ENCODE peak calls at places on chromosome 9, in nine cellular contexts. G is Peyer's patch, E is neural crest cell, H is lower leg skin, B is suprapubic skin, V is mucosa of descending colon, W is IMR-90, I is mammary epithelial cell, R is GM10248. N is an unnamed sample.

GRCh38 chr9:137951597-137952490 is 74.3 kb downstream of the CACNA1B start:
- DNase-seq in I (no peak), E (no peak), R (no peak), H (no peak), W (no peak), V (no peak), G (no peak), B (no peak), N (no peak)

GRCh38 chr9:72351538-72352453 is 13.2 kb downstream of the ZFAND5 start:
- DNase-seq in I (peak; percentile 80), V (no peak), E (no peak), G (no peak), H (no peak), B (no peak), R (no peak), W (peak; percentile 91), N (no peak)

GRCh38 chr9:126459126-126459525 is 132.5 kb downstream of the MVB12B start:
- DNase-seq in R (no peak), G (no peak), V (no peak), E (no peak), H (peak; percentile 60), B (peak; percentile 26), I (no peak), W (no peak), N (no peak)

GRCh38 chr9:126915281-126915816 is 767 bp downstream of the RALGPS1 start:
- DNase-seq in W (no peak), H (peak; percentile 91), I (peak; percentile 18), R (no peak), V (peak; percentile 92), B (peak; percentile 79), E (no peak), G (peak; percentile 87), N (no peak)

GRCh38 chr9:22337261-22337660 is 109.4 kb upstream of the DMRTA1 start:
- DNase-seq in W (no peak), E (no peak), B (no peak), V (no peak), R (no peak), I (no peak), H (no peak), G (no peak), N (no peak)

GRCh38 chr9:131668439-131669233 is 71.2 kb downstream of the RAPGEF1 start:
- DNase-seq in G (peak; percentile 64), W (peak; percentile 84), V (peak; percentile 69), H (no peak), E (no peak), B (no peak), R (peak; percentile 73), I (peak; percentile 58), N (no peak)

GRCh38 chr9:33120620-33121019 is 44.1 kb upstream of the SMU1 start:
- DNase-seq in B (no peak), R (no peak), G (no peak), H (no peak), I (no peak), W (no peak), E (no peak), V (no peak), N (no peak)

GRCh38 chr9:16367605-16368424 is 502.7 kb downstream of the BNC2 start:
- DNase-seq in W (peak; percentile 80), I (peak; percentile 72), G (no peak), B (no peak), E (no peak), H (no peak), R (no peak), V (no peak), N (no peak)

GRCh38 chr9:14652729-14653377 is 40.4 kb downstream of the ZDHHC21 start:
- DNase-seq in I (peak; percentile 3), B (no peak), R (no peak), V (no peak), H (no peak), W (peak; percentile 24), G (no peak), E (no peak), N (no peak)

GRCh38 chr9:16915126-16915831 is 44.8 kb upstream of the BNC2 start:
- DNase-seq in V (no peak), B (no peak), W (no peak), H (no peak), I (no peak), E (no peak), R (no peak), G (no peak), N (no peak)

GRCh38 chr9:120066315-120066714 is 513.7 kb downstream of the CDK5RAP2 start:
- DNase-seq in I (no peak), E (no peak), B (no peak), G (no peak), H (no peak), V (no peak), R (no peak), W (no peak), N (no peak)

GRCh38 chr9:94528886-94529285 is 26.0 kb upstream of the PCAT7 start:
- DNase-seq in H (no peak), I (no peak), G (no peak), B (no peak), V (no peak), E (no peak), R (no peak), W (no peak), N (no peak)

GRCh38 chr9:136645903-136646754 is 16.6 kb upstream of the EGFL7 start:
- DNase-seq in I (no peak), W (no peak), H (no peak), R (no peak), G (no peak), B (no peak), V (peak; percentile 66), E (no peak), N (no peak)
- TF ChIP-seq CTCF in I (no peak), W (no peak), H (no peak), R (peak; percentile 11), G (no peak), B (no peak), V (no peak), E (no peak), N (no peak)

GRCh38 chr9:34335376-34335775 is 6.0 kb downstream of the NUDT2 start:
- DNase-seq in G (no peak), I (no peak), R (no peak), V (no peak), W (no peak), B (no peak), H (no peak), E (no peak), N (no peak)

GRCh38 chr9:34338664-34339063 is 9.3 kb downstream of the NUDT2 start:
- DNase-seq in W (no peak), H (no peak), V (no peak), E (no peak), G (no peak), R (no peak), B (no peak), I (no peak), N (no peak)

GRCh38 chr9:34334337-34334824 is 5.0 kb downstream of the NUDT2 start:
- DNase-seq in R (no peak), B (no peak), V (no peak), G (no peak), I (no peak), E (peak; percentile 14), W (peak; percentile 32), H (no peak), N (no peak)

GRCh38 chr9:34334916-34335315 is 5.5 kb downstream of the NUDT2 start:
- DNase-seq in G (no peak), B (no peak), V (no peak), E (no peak), I (no peak), R (no peak), H (no peak), W (no peak), N (no peak)

DNA sequence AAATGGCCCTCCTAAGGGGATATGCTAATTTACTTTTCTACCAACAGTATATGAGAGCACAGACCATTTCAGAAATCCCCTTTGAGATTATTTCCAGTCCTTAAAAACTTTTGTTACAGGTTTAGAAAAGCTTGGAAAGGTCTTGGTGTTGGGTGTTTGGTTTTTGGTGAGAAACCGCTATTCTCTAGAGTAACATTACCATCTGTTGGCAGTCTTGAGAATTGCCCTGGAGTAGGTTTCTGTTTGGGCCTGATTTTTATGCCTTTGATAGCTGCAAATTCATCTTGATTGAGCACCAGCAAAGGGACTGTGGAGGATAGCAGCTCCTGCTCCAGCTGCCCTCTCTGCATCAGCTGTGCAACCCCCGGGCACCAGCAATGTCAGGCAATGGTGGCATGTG is 8.0 kb downstream of the NUDT2 start:
- DNase-seq in R (no peak), W (peak; percentile 37), I (no peak), G (no peak), E (no peak), B (no peak), V (no peak), H (no peak), N (no peak)
- TF ChIP-seq CTCF in R (no peak), W (peak; percentile 40), I (peak; percentile 20), G (no peak), E (peak; percentile 35), B (no peak), V (no peak), H (no peak), N (peak; percentile 56)

DNA sequence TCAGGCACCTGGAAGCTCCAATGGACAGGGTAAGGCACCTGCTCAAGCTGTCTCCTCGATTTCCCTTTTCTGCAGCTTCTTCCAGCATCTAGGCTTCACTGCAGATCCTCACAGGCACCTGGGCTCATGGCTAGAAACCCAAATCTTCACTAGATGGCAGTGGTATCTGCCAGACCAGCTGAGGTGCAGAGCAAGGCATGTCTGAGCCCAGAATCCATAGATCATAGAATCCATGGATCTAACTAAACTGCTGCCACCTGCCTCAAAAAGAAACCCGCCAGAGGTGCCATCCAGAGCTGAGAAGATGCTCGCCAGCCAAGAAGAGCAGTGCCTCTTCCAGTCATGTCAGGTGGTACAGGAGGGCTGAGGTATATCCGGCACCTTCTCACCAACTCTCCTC is 6.9 kb downstream of the SHC3 start:
- DNase-seq in R (no peak), G (no peak), W (no peak), B (no peak), E (no peak), H (no peak), I (no peak), V (no peak), N (no peak)
- TF ChIP-seq CTCF in R (no peak), G (no peak), W (no peak), B (no peak), E (no peak), H (no peak), I (peak; percentile 46), V (no peak), N (peak; percentile 18)

GRCh38 chr9:134662143-134662876 is 20.7 kb downstream of the COL5A1 start:
- DNase-seq in W (peak; percentile 88), B (peak; percentile 82), I (peak; percentile 72), R (no peak), E (no peak), V (peak; percentile 57), G (no peak), H (peak; percentile 90), N (peak; percentile 75)

GRCh38 chr9:134661791-134662142 is 20.2 kb downstream of the COL5A1 start:
- DNase-seq in I (peak; percentile 32), V (peak; percentile 42), G (no peak), R (no peak), H (peak; percentile 86), E (no peak), B (peak; percentile 82), W (peak; percentile 80), N (peak; percentile 50)

GRCh38 chr9:134659688-134660131 is 18.1 kb downstream of the COL5A1 start:
- DNase-seq in H (no peak), G (no peak), E (no peak), V (peak; percentile 25), I (no peak), W (no peak), R (no peak), B (no peak), N (peak; percentile 58)

GRCh38 chr9:134661299-134661698 is 19.7 kb downstream of the COL5A1 start:
- DNase-seq in E (no peak), W (no peak), G (no peak), I (no peak), B (peak; percentile 75), H (no peak), R (no peak), V (peak; percentile 10), N (peak; percentile 49)

GRCh38 chr9:134660407-134660806 is 18.8 kb downstream of the COL5A1 start:
- DNase-seq in E (no peak), W (no peak), V (no peak), G (no peak), R (no peak), H (no peak), B (no peak), I (no peak), N (no peak)
- TF ChIP-seq CTCF in E (peak; percentile 66), W (peak; percentile 49), V (no peak), G (no peak), R (no peak), H (no peak), B (no peak), I (peak; percentile 40), N (peak; percentile 80)

N was measured in chondrocyte.